ENCODE peak calls at places on chromosomes 16 and 17, in ten cellular contexts. One of them, this sample, is unnamed.
A peak's percentile ranks its signal among the peaks of the same experiment; 100 is the strongest.

GRCh38 chr17:17001874-17002520 is 30.1 kb upstream of the TNFRSF13B start:
- DNase-seq in C1 segment of cervical spinal cord: peak; percentile 6
- DNase-seq in activated naive CD4-positive, alpha-beta T cell treated with Interleukin-2 at 50 U/mL for 16 hours: peak; percentile 80
- DNase-seq in stimulated activated CD4-positive, alpha-beta T cell treated with anti-CD3 and anti-CD28 coated beads, Interleukin-12 subunit alpha, Interleukin-12 subunit beta, amount 100 ng/mL, for 24 hours: peak; percentile 69
- DNase-seq in cerebellar cortex: peak; percentile 71
- DNase-seq in activated CD4-positive, alpha-beta T cell treated with anti-CD3 and anti-CD28 coated beads, Interleukin-2, amount 50 U/mL, for 4 hours: peak; percentile 72
- DNase-seq in GM23248: peak; percentile 84
- DNase-seq in heart right ventricle: peak; percentile 70
- DNase-seq in EL: peak; percentile 63
- DNase-seq in right cardiac atrium: peak; percentile 83
- DNase-seq in this sample: peak; percentile 62

GRCh38 chr17:75873587-75874322 is 4.6 kb downstream of the TRIM47 start:
- DNase-seq in C1 segment of cervical spinal cord: no peak
- DNase-seq in activated naive CD4-positive, alpha-beta T cell treated with Interleukin-2 at 50 U/mL for 16 hours: no peak
- DNase-seq in right cardiac atrium: no peak
- DNase-seq in cerebellar cortex: no peak
- DNase-seq in stimulated activated CD4-positive, alpha-beta T cell treated with anti-CD3 and anti-CD28 coated beads, Interleukin-12 subunit alpha, Interleukin-12 subunit beta, amount 100 ng/mL, for 24 hours: no peak
- DNase-seq in heart right ventricle: no peak
- DNase-seq in EL: no peak
- DNase-seq in activated CD4-positive, alpha-beta T cell treated with anti-CD3 and anti-CD28 coated beads, Interleukin-2, amount 50 U/mL, for 4 hours: no peak
- DNase-seq in GM23248: no peak
- DNase-seq in this sample: no peak

GRCh38 chr17:1455291-1455747 is 713 bp downstream of the CRK start:
- DNase-seq in activated CD4-positive, alpha-beta T cell treated with anti-CD3 and anti-CD28 coated beads, Interleukin-2, amount 50 U/mL, for 4 hours: no peak
- DNase-seq in EL: peak; percentile 80
- DNase-seq in heart right ventricle: peak; percentile 79
- DNase-seq in C1 segment of cervical spinal cord: peak; percentile 44
- DNase-seq in right cardiac atrium: peak; percentile 81
- DNase-seq in stimulated activated CD4-positive, alpha-beta T cell treated with anti-CD3 and anti-CD28 coated beads, Interleukin-12 subunit alpha, Interleukin-12 subunit beta, amount 100 ng/mL, for 24 hours: peak; percentile 35
- DNase-seq in activated naive CD4-positive, alpha-beta T cell treated with Interleukin-2 at 50 U/mL for 16 hours: peak; percentile 40
- DNase-seq in cerebellar cortex: peak; percentile 63
- DNase-seq in GM23248: peak; percentile 91
- DNase-seq in this sample: peak; percentile 27

GRCh38 chr16:63816304-63816703 is 1305.6 kb downstream of the CDH11 start:
- DNase-seq in right cardiac atrium: no peak
- DNase-seq in stimulated activated CD4-positive, alpha-beta T cell treated with anti-CD3 and anti-CD28 coated beads, Interleukin-12 subunit alpha, Interleukin-12 subunit beta, amount 100 ng/mL, for 24 hours: no peak
- DNase-seq in activated CD4-positive, alpha-beta T cell treated with anti-CD3 and anti-CD28 coated beads, Interleukin-2, amount 50 U/mL, for 4 hours: no peak
- DNase-seq in GM23248: no peak
- DNase-seq in C1 segment of cervical spinal cord: no peak
- DNase-seq in cerebellar cortex: no peak
- DNase-seq in EL: no peak
- DNase-seq in heart right ventricle: no peak
- DNase-seq in activated naive CD4-positive, alpha-beta T cell treated with Interleukin-2 at 50 U/mL for 16 hours: no peak
- DNase-seq in this sample: no peak

GRCh38 chr16:84218176-84218776 is 21.5 kb downstream of the KCNG4 start:
- DNase-seq in C1 segment of cervical spinal cord: no peak
- DNase-seq in heart right ventricle: no peak
- DNase-seq in activated naive CD4-positive, alpha-beta T cell treated with Interleukin-2 at 50 U/mL for 16 hours: no peak
- DNase-seq in EL: no peak
- DNase-seq in activated CD4-positive, alpha-beta T cell treated with anti-CD3 and anti-CD28 coated beads, Interleukin-2, amount 50 U/mL, for 4 hours: no peak
- DNase-seq in GM23248: no peak
- DNase-seq in right cardiac atrium: no peak
- DNase-seq in cerebellar cortex: no peak
- DNase-seq in stimulated activated CD4-positive, alpha-beta T cell treated with anti-CD3 and anti-CD28 coated beads, Interleukin-12 subunit alpha, Interleukin-12 subunit beta, amount 100 ng/mL, for 24 hours: no peak
- DNase-seq in this sample: no peak

GRCh38 chr16:57471852-57472664 is 9.6 kb downstream of the POLR2C start:
- DNase-seq in right cardiac atrium: no peak
- DNase-seq in activated naive CD4-positive, alpha-beta T cell treated with Interleukin-2 at 50 U/mL for 16 hours: no peak
- DNase-seq in heart right ventricle: no peak
- DNase-seq in cerebellar cortex: no peak
- DNase-seq in EL: no peak
- DNase-seq in GM23248: peak; percentile 36
- DNase-seq in stimulated activated CD4-positive, alpha-beta T cell treated with anti-CD3 and anti-CD28 coated beads, Interleukin-12 subunit alpha, Interleukin-12 subunit beta, amount 100 ng/mL, for 24 hours: no peak
- DNase-seq in C1 segment of cervical spinal cord: no peak
- DNase-seq in activated CD4-positive, alpha-beta T cell treated with anti-CD3 and anti-CD28 coated beads, Interleukin-2, amount 50 U/mL, for 4 hours: no peak
- DNase-seq in this sample: no peak

GRCh38 chr16:31179153-31179746 is 689 bp upstream of the FUS start:
- DNase-seq in activated CD4-positive, alpha-beta T cell treated with anti-CD3 and anti-CD28 coated beads, Interleukin-2, amount 50 U/mL, for 4 hours: no peak
- DNase-seq in right cardiac atrium: no peak
- DNase-seq in C1 segment of cervical spinal cord: no peak
- DNase-seq in cerebellar cortex: no peak
- DNase-seq in GM23248: peak; percentile 42
- DNase-seq in EL: no peak
- DNase-seq in activated naive CD4-positive, alpha-beta T cell treated with Interleukin-2 at 50 U/mL for 16 hours: no peak
- DNase-seq in stimulated activated CD4-positive, alpha-beta T cell treated with anti-CD3 and anti-CD28 coated beads, Interleukin-12 subunit alpha, Interleukin-12 subunit beta, amount 100 ng/mL, for 24 hours: no peak
- DNase-seq in heart right ventricle: peak; percentile 18
- DNase-seq in this sample: no peak

GRCh38 chr16:89373355-89374110 is 116.8 kb downstream of the ANKRD11 start:
- DNase-seq in EL: peak; percentile 37
- DNase-seq in GM23248: no peak
- DNase-seq in stimulated activated CD4-positive, alpha-beta T cell treated with anti-CD3 and anti-CD28 coated beads, Interleukin-12 subunit alpha, Interleukin-12 subunit beta, amount 100 ng/mL, for 24 hours: no peak
- DNase-seq in C1 segment of cervical spinal cord: peak; percentile 57
- DNase-seq in right cardiac atrium: no peak
- DNase-seq in cerebellar cortex: no peak
- DNase-seq in activated naive CD4-positive, alpha-beta T cell treated with Interleukin-2 at 50 U/mL for 16 hours: no peak
- DNase-seq in activated CD4-positive, alpha-beta T cell treated with anti-CD3 and anti-CD28 coated beads, Interleukin-2, amount 50 U/mL, for 4 hours: no peak
- DNase-seq in heart right ventricle: peak; percentile 51
- DNase-seq in this sample: no peak

GRCh38 chr16:54073356-54073755 is 213.2 kb downstream of the IRX3 start:
- DNase-seq in right cardiac atrium: no peak
- DNase-seq in stimulated activated CD4-positive, alpha-beta T cell treated with anti-CD3 and anti-CD28 coated beads, Interleukin-12 subunit alpha, Interleukin-12 subunit beta, amount 100 ng/mL, for 24 hours: no peak
- DNase-seq in activated naive CD4-positive, alpha-beta T cell treated with Interleukin-2 at 50 U/mL for 16 hours: no peak
- DNase-seq in C1 segment of cervical spinal cord: no peak
- DNase-seq in heart right ventricle: no peak
- DNase-seq in EL: no peak
- DNase-seq in cerebellar cortex: no peak
- DNase-seq in activated CD4-positive, alpha-beta T cell treated with anti-CD3 and anti-CD28 coated beads, Interleukin-2, amount 50 U/mL, for 4 hours: no peak
- DNase-seq in GM23248: no peak
- DNase-seq in this sample: no peak

GRCh38 chr17:5011928-5012327 is 14.2 kb downstream of the KIF1C start:
- DNase-seq in activated naive CD4-positive, alpha-beta T cell treated with Interleukin-2 at 50 U/mL for 16 hours: no peak
- DNase-seq in heart right ventricle: no peak
- DNase-seq in stimulated activated CD4-positive, alpha-beta T cell treated with anti-CD3 and anti-CD28 coated beads, Interleukin-12 subunit alpha, Interleukin-12 subunit beta, amount 100 ng/mL, for 24 hours: no peak
- DNase-seq in EL: peak; percentile 50
- DNase-seq in C1 segment of cervical spinal cord: no peak
- DNase-seq in activated CD4-positive, alpha-beta T cell treated with anti-CD3 and anti-CD28 coated beads, Interleukin-2, amount 50 U/mL, for 4 hours: no peak
- DNase-seq in cerebellar cortex: no peak
- DNase-seq in GM23248: peak; percentile 87
- DNase-seq in right cardiac atrium: no peak
- DNase-seq in this sample: no peak

GRCh38 chr16:14401839-14402115 is 228.3 kb downstream of the PARN start:
- DNase-seq in activated naive CD4-positive, alpha-beta T cell treated with Interleukin-2 at 50 U/mL for 16 hours: no peak
- DNase-seq in activated CD4-positive, alpha-beta T cell treated with anti-CD3 and anti-CD28 coated beads, Interleukin-2, amount 50 U/mL, for 4 hours: no peak
- DNase-seq in GM23248: peak; percentile 32
- DNase-seq in cerebellar cortex: no peak
- DNase-seq in heart right ventricle: no peak
- DNase-seq in C1 segment of cervical spinal cord: no peak
- DNase-seq in right cardiac atrium: peak; percentile 38
- DNase-seq in stimulated activated CD4-positive, alpha-beta T cell treated with anti-CD3 and anti-CD28 coated beads, Interleukin-12 subunit alpha, Interleukin-12 subunit beta, amount 100 ng/mL, for 24 hours: no peak
- DNase-seq in EL: no peak
- DNase-seq in this sample: no peak

GRCh38 chr16:23304620-23305019 is 2.5 kb downstream of the SCNN1B start:
- DNase-seq in right cardiac atrium: no peak
- DNase-seq in C1 segment of cervical spinal cord: no peak
- DNase-seq in stimulated activated CD4-positive, alpha-beta T cell treated with anti-CD3 and anti-CD28 coated beads, Interleukin-12 subunit alpha, Interleukin-12 subunit beta, amount 100 ng/mL, for 24 hours: no peak
- DNase-seq in activated CD4-positive, alpha-beta T cell treated with anti-CD3 and anti-CD28 coated beads, Interleukin-2, amount 50 U/mL, for 4 hours: no peak
- DNase-seq in heart right ventricle: no peak
- DNase-seq in activated naive CD4-positive, alpha-beta T cell treated with Interleukin-2 at 50 U/mL for 16 hours: no peak
- DNase-seq in EL: no peak
- DNase-seq in GM23248: no peak
- DNase-seq in cerebellar cortex: no peak
- DNase-seq in this sample: no peak

GRCh38 chr16:67428146-67428731 is 2.7 kb upstream of the HSD11B2 start:
- DNase-seq in C1 segment of cervical spinal cord: no peak
- DNase-seq in activated CD4-positive, alpha-beta T cell treated with anti-CD3 and anti-CD28 coated beads, Interleukin-2, amount 50 U/mL, for 4 hours: peak; percentile 45
- DNase-seq in cerebellar cortex: peak; percentile 85
- DNase-seq in activated naive CD4-positive, alpha-beta T cell treated with Interleukin-2 at 50 U/mL for 16 hours: peak; percentile 61
- DNase-seq in GM23248: peak; percentile 78
- DNase-seq in EL: peak; percentile 64
- DNase-seq in stimulated activated CD4-positive, alpha-beta T cell treated with anti-CD3 and anti-CD28 coated beads, Interleukin-12 subunit alpha, Interleukin-12 subunit beta, amount 100 ng/mL, for 24 hours: peak; percentile 46
- DNase-seq in right cardiac atrium: peak; percentile 73
- DNase-seq in heart right ventricle: peak; percentile 71
- DNase-seq in this sample: no peak

GRCh38 chr16:53159781-53160436 is 105.1 kb downstream of the CHD9 start:
- DNase-seq in EL: peak; percentile 60
- DNase-seq in activated naive CD4-positive, alpha-beta T cell treated with Interleukin-2 at 50 U/mL for 16 hours: no peak
- DNase-seq in right cardiac atrium: no peak
- DNase-seq in stimulated activated CD4-positive, alpha-beta T cell treated with anti-CD3 and anti-CD28 coated beads, Interleukin-12 subunit alpha, Interleukin-12 subunit beta, amount 100 ng/mL, for 24 hours: no peak
- DNase-seq in activated CD4-positive, alpha-beta T cell treated with anti-CD3 and anti-CD28 coated beads, Interleukin-2, amount 50 U/mL, for 4 hours: no peak
- DNase-seq in C1 segment of cervical spinal cord: no peak
- DNase-seq in heart right ventricle: peak; percentile 32
- DNase-seq in cerebellar cortex: peak; percentile 71
- DNase-seq in GM23248: peak; percentile 69
- DNase-seq in this sample: peak; percentile 50

GRCh38 chr16:67959520-67959919 is 8.9 kb downstream of the SLC12A4 start:
- DNase-seq in activated naive CD4-positive, alpha-beta T cell treated with Interleukin-2 at 50 U/mL for 16 hours: no peak
- DNase-seq in stimulated activated CD4-positive, alpha-beta T cell treated with anti-CD3 and anti-CD28 coated beads, Interleukin-12 subunit alpha, Interleukin-12 subunit beta, amount 100 ng/mL, for 24 hours: no peak
- DNase-seq in activated CD4-positive, alpha-beta T cell treated with anti-CD3 and anti-CD28 coated beads, Interleukin-2, amount 50 U/mL, for 4 hours: no peak
- DNase-seq in EL: peak; percentile 85
- DNase-seq in right cardiac atrium: peak; percentile 91
- DNase-seq in C1 segment of cervical spinal cord: no peak
- DNase-seq in cerebellar cortex: no peak
- DNase-seq in heart right ventricle: peak; percentile 91
- DNase-seq in GM23248: peak; percentile 90
- DNase-seq in this sample: no peak

GRCh38 chr16:72179592-72179991 is 7.6 kb upstream of the PMFBP1 start:
- DNase-seq in EL: no peak
- DNase-seq in activated CD4-positive, alpha-beta T cell treated with anti-CD3 and anti-CD28 coated beads, Interleukin-2, amount 50 U/mL, for 4 hours: no peak
- DNase-seq in activated naive CD4-positive, alpha-beta T cell treated with Interleukin-2 at 50 U/mL for 16 hours: no peak
- DNase-seq in heart right ventricle: no peak
- DNase-seq in GM23248: no peak
- DNase-seq in stimulated activated CD4-positive, alpha-beta T cell treated with anti-CD3 and anti-CD28 coated beads, Interleukin-12 subunit alpha, Interleukin-12 subunit beta, amount 100 ng/mL, for 24 hours: no peak
- DNase-seq in right cardiac atrium: no peak
- DNase-seq in C1 segment of cervical spinal cord: no peak
- DNase-seq in cerebellar cortex: no peak
- DNase-seq in this sample: no peak

GRCh38 chr16:1713933-1714332 is 7.9 kb downstream of the MAPK8IP3 start:
- DNase-seq in activated CD4-positive, alpha-beta T cell treated with anti-CD3 and anti-CD28 coated beads, Interleukin-2, amount 50 U/mL, for 4 hours: no peak
- DNase-seq in heart right ventricle: no peak
- DNase-seq in EL: no peak
- DNase-seq in activated naive CD4-positive, alpha-beta T cell treated with Interleukin-2 at 50 U/mL for 16 hours: no peak
- DNase-seq in right cardiac atrium: no peak
- DNase-seq in cerebellar cortex: peak; percentile 71
- DNase-seq in C1 segment of cervical spinal cord: no peak
- DNase-seq in GM23248: no peak
- DNase-seq in stimulated activated CD4-positive, alpha-beta T cell treated with anti-CD3 and anti-CD28 coated beads, Interleukin-12 subunit alpha, Interleukin-12 subunit beta, amount 100 ng/mL, for 24 hours: no peak
- DNase-seq in this sample: no peak

GRCh38 chr17:11144358-11145233 is 96.4 kb upstream of the SHISA6 start:
- DNase-seq in heart right ventricle: peak; percentile 27
- DNase-seq in activated naive CD4-positive, alpha-beta T cell treated with Interleukin-2 at 50 U/mL for 16 hours: no peak
- DNase-seq in GM23248: peak; percentile 77
- DNase-seq in cerebellar cortex: peak; percentile 2
- DNase-seq in C1 segment of cervical spinal cord: no peak
- DNase-seq in EL: peak; percentile 2
- DNase-seq in activated CD4-positive, alpha-beta T cell treated with anti-CD3 and anti-CD28 coated beads, Interleukin-2, amount 50 U/mL, for 4 hours: no peak
- DNase-seq in right cardiac atrium: peak; percentile 28
- DNase-seq in stimulated activated CD4-positive, alpha-beta T cell treated with anti-CD3 and anti-CD28 coated beads, Interleukin-12 subunit alpha, Interleukin-12 subunit beta, amount 100 ng/mL, for 24 hours: no peak
- DNase-seq in this sample: no peak

GRCh38 chr17:82457790-82458129 is 781 bp upstream of the NARF start:
- DNase-seq in GM23248: no peak
- DNase-seq in right cardiac atrium: no peak
- DNase-seq in activated CD4-positive, alpha-beta T cell treated with anti-CD3 and anti-CD28 coated beads, Interleukin-2, amount 50 U/mL, for 4 hours: no peak
- DNase-seq in EL: no peak
- DNase-seq in activated naive CD4-positive, alpha-beta T cell treated with Interleukin-2 at 50 U/mL for 16 hours: no peak
- DNase-seq in C1 segment of cervical spinal cord: no peak
- DNase-seq in heart right ventricle: no peak
- DNase-seq in cerebellar cortex: no peak
- DNase-seq in stimulated activated CD4-positive, alpha-beta T cell treated with anti-CD3 and anti-CD28 coated beads, Interleukin-12 subunit alpha, Interleukin-12 subunit beta, amount 100 ng/mL, for 24 hours: no peak
- DNase-seq in this sample: no peak

GRCh38 chr17:2337152-2337810 is at the start of gene SGSM2:
- DNase-seq in GM23248: peak; percentile 68
- DNase-seq in EL: peak; percentile 51
- DNase-seq in right cardiac atrium: peak; percentile 74
- DNase-seq in activated CD4-positive, alpha-beta T cell treated with anti-CD3 and anti-CD28 coated beads, Interleukin-2, amount 50 U/mL, for 4 hours: peak; percentile 64
- DNase-seq in heart right ventricle: peak; percentile 71
- DNase-seq in activated naive CD4-positive, alpha-beta T cell treated with Interleukin-2 at 50 U/mL for 16 hours: peak; percentile 74
- DNase-seq in C1 segment of cervical spinal cord: peak; percentile 29
- DNase-seq in cerebellar cortex: peak; percentile 24
- DNase-seq in stimulated activated CD4-positive, alpha-beta T cell treated with anti-CD3 and anti-CD28 coated beads, Interleukin-12 subunit alpha, Interleukin-12 subunit beta, amount 100 ng/mL, for 24 hours: peak; percentile 55
- DNase-seq in this sample: peak; percentile 74

GRCh38 chr16:70592106-70592571 is 54.2 kb upstream of the IL34 start:
- DNase-seq in cerebellar cortex: no peak
- DNase-seq in activated naive CD4-positive, alpha-beta T cell treated with Interleukin-2 at 50 U/mL for 16 hours: no peak
- DNase-seq in heart right ventricle: peak; percentile 61
- DNase-seq in activated CD4-positive, alpha-beta T cell treated with anti-CD3 and anti-CD28 coated beads, Interleukin-2, amount 50 U/mL, for 4 hours: no peak
- DNase-seq in right cardiac atrium: peak; percentile 61
- DNase-seq in GM23248: peak; percentile 46
- DNase-seq in C1 segment of cervical spinal cord: no peak
- DNase-seq in EL: no peak
- DNase-seq in stimulated activated CD4-positive, alpha-beta T cell treated with anti-CD3 and anti-CD28 coated beads, Interleukin-12 subunit alpha, Interleukin-12 subunit beta, amount 100 ng/mL, for 24 hours: no peak
- DNase-seq in this sample: no peak